ENCODE peak calls at places on chromosomes 4 and X, in four cellular contexts. U is GM06990, I is upper lobe of right lung, V is GM12865. L is an unnamed sample.

GRCh38 chr4:53012738-53013137 is 150.6 kb downstream of the RASL11B start:
- DNase-seq in V (peak), I (no peak), U (no peak), L (peak)

GRCh38 chr4:12146349-12146748 is 717.7 kb upstream of the HS3ST1 start:
- DNase-seq in I (no peak), U (no peak), V (no peak), L (no peak)

GRCh38 chr4:137961051-137961438 is 281.1 kb downstream of the SLC7A11 start:
- DNase-seq in I (no peak), U (no peak), V (no peak), L (no peak)

GRCh38 chr4:5826437-5827107 is 66.3 kb downstream of the CRMP1 start:
- DNase-seq in I (no peak), V (no peak), U (no peak), L (no peak)

GRCh38 chrX:97882306-97882705 is 998.6 kb downstream of the RPA4 start:
- DNase-seq in I (no peak), V (no peak), U (no peak), L (no peak)

GRCh38 chr4:74391890-74392478 is 27.0 kb downstream of the EREG start:
- DNase-seq in V (no peak), U (no peak), I (no peak), L (no peak)

GRCh38 chr4:140186651-140187315 is 32.8 kb upstream of the MAML3 start:
- DNase-seq in I (no peak), U (no peak), V (no peak), L (no peak)

GRCh38 chr4:123409301-123409700 is 12.7 kb downstream of the SPRY1 start:
- DNase-seq in U (no peak), V (no peak), I (no peak), L (no peak)

GRCh38 chrX:63513825-63514574 is 162.9 kb upstream of the SPIN4 start:
- DNase-seq in U (no peak), V (no peak), I (no peak), L (no peak)

GRCh38 chrX:41921492-41922124 is 1.7 kb downstream of the CASK start:
- DNase-seq in V (peak), U (peak), I (no peak), L (no peak)

GRCh38 chrX:6024204-6024603 is 204.5 kb downstream of the NLGN4X start:
- DNase-seq in I (no peak), U (no peak), V (no peak), L (no peak)

GRCh38 chr4:169443748-169444147 is 168.6 kb downstream of the NEK1 start:
- DNase-seq in I (no peak), V (no peak), U (no peak), L (no peak)
- H3K4me3 ChIP-seq in I (no peak), V (no peak), U (no peak), L (no peak)

GRCh38 chrX:107741318-107741813 is 34.2 kb downstream of the TSC22D3 start:
- DNase-seq in I (no peak), V (no peak), U (no peak), L (no peak)
- H3K4me3 ChIP-seq in I (no peak), V (no peak), U (no peak), L (peak)

GRCh38 chrX:115560978-115561604 is at the start of gene PLS3:
- DNase-seq in U (peak), V (peak), I (peak), L (no peak)
- H3K4me3 ChIP-seq in U (peak), V (peak), I (peak), L (peak)

GRCh38 chrX:429266-429825 is 42.6 kb upstream of the PPP2R3B start:
- DNase-seq in U (no peak), I (no peak), V (no peak), L (no peak)

GRCh38 chrX:431032-431431 is 44.3 kb upstream of the PPP2R3B start:
- DNase-seq in U (no peak), V (no peak), I (no peak), L (no peak)

GRCh38 chrX:426881-427280 is 40.2 kb upstream of the PPP2R3B start:
- DNase-seq in V (no peak), I (no peak), U (no peak), L (no peak)

GRCh38 chrX:425056-425455 is 38.3 kb upstream of the PPP2R3B start:
- DNase-seq in V (no peak), I (no peak), U (no peak), L (no peak)

DNA sequence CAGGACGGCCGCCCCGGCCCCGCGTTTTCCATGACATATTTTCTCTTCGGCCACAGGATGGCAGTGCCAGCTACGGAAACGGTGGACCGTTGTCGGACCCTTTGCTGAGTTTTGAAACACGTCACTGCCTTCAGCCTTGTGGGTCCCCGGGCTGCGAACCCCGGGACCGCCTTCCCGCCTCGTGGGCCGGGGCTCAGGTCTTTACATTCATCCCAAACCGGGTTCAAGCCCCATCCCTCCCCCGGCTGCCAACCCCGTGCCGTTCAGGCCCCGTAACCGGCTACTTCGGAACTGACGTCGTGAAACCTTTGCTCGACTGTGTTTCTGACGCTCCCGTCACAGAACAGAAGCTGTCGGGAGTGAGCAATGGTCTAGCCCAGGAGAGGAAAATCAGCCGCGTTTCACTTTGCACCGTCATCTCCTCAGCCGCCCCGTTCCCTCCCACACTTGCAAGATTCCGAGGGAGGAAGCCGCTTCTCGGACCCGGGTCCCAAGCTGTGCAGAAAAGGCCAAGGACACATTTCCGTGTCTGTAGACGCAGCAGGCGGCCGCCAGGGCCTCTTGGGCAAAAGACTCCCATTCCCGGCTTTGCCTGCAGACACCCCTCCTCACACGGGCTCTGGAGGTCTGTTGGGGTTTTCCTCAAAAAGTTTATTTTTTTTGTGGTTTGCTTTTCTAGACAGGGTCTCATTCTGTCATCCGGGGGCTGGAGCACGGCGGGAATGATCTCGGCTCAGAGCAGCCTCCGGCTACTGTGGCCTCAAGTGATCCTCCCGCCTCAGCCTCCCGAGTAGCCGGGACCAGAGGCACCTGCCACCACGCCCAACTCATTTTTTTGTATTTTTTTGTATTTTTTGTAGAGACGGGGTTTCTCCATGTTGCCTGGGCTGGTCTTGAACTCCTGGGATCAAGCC is 41.4 kb upstream of the PPP2R3B start:
- DNase-seq in V (no peak), I (no peak), U (no peak), L (no peak)
- H3K4me3 ChIP-seq in V (no peak), I (no peak), U (no peak), L (no peak)

DNA sequence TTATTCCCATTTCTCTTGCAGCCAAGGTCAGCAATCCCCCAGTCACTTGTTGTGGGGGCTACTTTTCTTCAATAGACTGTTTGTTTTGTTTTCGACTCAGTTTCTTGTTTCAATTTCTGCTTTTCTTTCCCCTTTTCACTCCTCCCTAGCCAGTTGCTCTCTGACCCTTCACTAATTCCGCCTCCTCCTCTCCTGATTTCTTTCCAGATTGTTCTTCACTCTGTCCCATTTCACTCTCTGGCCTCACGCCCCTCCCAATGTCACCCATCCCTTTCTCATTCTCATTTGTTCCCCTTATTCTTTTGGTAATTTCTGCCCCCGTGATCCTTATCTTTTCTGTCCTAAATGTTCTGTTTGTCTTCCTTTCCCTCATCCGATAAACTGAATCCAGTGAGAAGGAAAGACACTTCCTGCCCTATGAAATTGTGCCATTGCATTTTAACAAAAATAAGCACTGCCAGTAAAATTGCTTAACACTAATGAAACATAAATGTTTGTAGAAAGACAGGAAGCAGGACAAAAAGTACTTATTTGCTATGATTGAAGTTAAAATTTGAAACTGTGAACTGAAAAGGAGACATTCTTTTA is 94.5 kb upstream of the RASGEF1B start:
- DNase-seq in U (no peak), I (no peak), V (no peak), L (no peak)
- H3K4me3 ChIP-seq in U (no peak), I (peak), V (no peak), L (no peak)

GRCh38 chr4:70666369-70666768 is at the start of gene JCHAIN:
- DNase-seq in U (peak), I (no peak), V (peak), L (no peak)
- H3K4me3 ChIP-seq in U (peak), I (no peak), V (peak), L (no peak)